ENCODE peak calls at places on chromosome 9, in seven cellular contexts. One of them, this sample, is unnamed.

GRCh38 chr9:133855802-133856592 is 117.8 kb upstream of the SARDH start:
- DNase-seq in K562: no peak
- DNase-seq in choroid plexus epithelial cell: peak; percentile 99
- DNase-seq in right atrium auricular region: peak; percentile 86
- DNase-seq in foreskin fibroblast: peak; percentile 38
- DNase-seq in fibroblast of lung: peak; percentile 97
- DNase-seq in mammary epithelial cell: no peak
- DNase-seq in this sample: peak; percentile 8

GRCh38 chr9:89924611-89925010 is 319.8 kb downstream of the GADD45G start:
- DNase-seq in fibroblast of lung: no peak
- DNase-seq in foreskin fibroblast: no peak
- DNase-seq in K562: no peak
- DNase-seq in choroid plexus epithelial cell: no peak
- DNase-seq in right atrium auricular region: peak; percentile 40
- DNase-seq in mammary epithelial cell: no peak
- DNase-seq in this sample: no peak

GRCh38 chr9:133995012-133995896 is 3.1 kb upstream of the VAV2 start:
- DNase-seq in right atrium auricular region: no peak
- DNase-seq in choroid plexus epithelial cell: peak; percentile 21
- DNase-seq in K562: no peak
- DNase-seq in fibroblast of lung: no peak
- DNase-seq in foreskin fibroblast: no peak
- DNase-seq in mammary epithelial cell: peak; percentile 41
- DNase-seq in this sample: no peak

GRCh38 chr9:99823392-99824377 is 2.0 kb downstream of the NR4A3 start:
- DNase-seq in K562: peak; percentile 16
- DNase-seq in fibroblast of lung: peak; percentile 53
- DNase-seq in right atrium auricular region: no peak
- DNase-seq in foreskin fibroblast: peak; percentile 32
- DNase-seq in choroid plexus epithelial cell: peak; percentile 36
- DNase-seq in mammary epithelial cell: peak; percentile 43
- DNase-seq in this sample: no peak

GRCh38 chr9:27059907-27060306 is 49.1 kb upstream of the TEK start:
- DNase-seq in fibroblast of lung: no peak
- DNase-seq in choroid plexus epithelial cell: peak; percentile 13
- DNase-seq in K562: no peak
- DNase-seq in foreskin fibroblast: no peak
- DNase-seq in right atrium auricular region: no peak
- DNase-seq in mammary epithelial cell: no peak
- DNase-seq in this sample: no peak

GRCh38 chr9:34701769-34702736 is 7.9 kb downstream of the CCL21 start:
- DNase-seq in choroid plexus epithelial cell: peak; percentile 93
- DNase-seq in foreskin fibroblast: peak; percentile 86
- DNase-seq in mammary epithelial cell: peak; percentile 61
- DNase-seq in K562: peak; percentile 77
- DNase-seq in fibroblast of lung: peak; percentile 85
- DNase-seq in right atrium auricular region: peak; percentile 86
- DNase-seq in this sample: peak; percentile 68

GRCh38 chr9:110440161-110440560 is 102.5 kb upstream of the TXNDC8 start:
- DNase-seq in choroid plexus epithelial cell: peak; percentile 86
- DNase-seq in fibroblast of lung: peak; percentile 93
- DNase-seq in K562: no peak
- DNase-seq in right atrium auricular region: no peak
- DNase-seq in foreskin fibroblast: peak; percentile 89
- DNase-seq in mammary epithelial cell: peak; percentile 72
- DNase-seq in this sample: peak; percentile 75

GRCh38 chr9:73050887-73051550 is 98.2 kb upstream of the ALDH1A1 start:
- DNase-seq in right atrium auricular region: no peak
- DNase-seq in choroid plexus epithelial cell: no peak
- DNase-seq in K562: no peak
- DNase-seq in fibroblast of lung: no peak
- DNase-seq in mammary epithelial cell: no peak
- DNase-seq in foreskin fibroblast: no peak
- DNase-seq in this sample: no peak

GRCh38 chr9:102832814-102833213 is 162.3 kb upstream of the CYLC2 start:
- DNase-seq in choroid plexus epithelial cell: no peak
- DNase-seq in foreskin fibroblast: no peak
- DNase-seq in mammary epithelial cell: no peak
- DNase-seq in K562: no peak
- DNase-seq in fibroblast of lung: no peak
- DNase-seq in right atrium auricular region: no peak
- DNase-seq in this sample: no peak

GRCh38 chr9:128159073-128159783 is 837 bp upstream of the BBLN start:
- DNase-seq in right atrium auricular region: no peak
- DNase-seq in K562: peak; percentile 71
- DNase-seq in foreskin fibroblast: no peak
- DNase-seq in choroid plexus epithelial cell: no peak
- DNase-seq in fibroblast of lung: no peak
- DNase-seq in mammary epithelial cell: no peak
- DNase-seq in this sample: no peak

GRCh38 chr9:14103115-14103514 is 210.8 kb downstream of the NFIB start:
- DNase-seq in K562: no peak
- DNase-seq in mammary epithelial cell: no peak
- DNase-seq in right atrium auricular region: no peak
- DNase-seq in foreskin fibroblast: no peak
- DNase-seq in fibroblast of lung: peak; percentile 48
- DNase-seq in choroid plexus epithelial cell: peak; percentile 49
- DNase-seq in this sample: no peak
- H3K4me3 ChIP-seq in K562: no peak overlapping the region
- H3K4me3 ChIP-seq in mammary epithelial cell: no peak overlapping the region
- H3K4me3 ChIP-seq in right atrium auricular region: no peak overlapping the region
- H3K4me3 ChIP-seq in foreskin fibroblast: no peak overlapping the region
- H3K4me3 ChIP-seq in fibroblast of lung: no peak overlapping the region
- H3K4me3 ChIP-seq in choroid plexus epithelial cell: no peak overlapping the region
- H3K4me3 ChIP-seq in this sample: no peak overlapping the region

GRCh38 chr9:137055385-137056364 is 1.8 kb upstream of the ENTPD2 start:
- DNase-seq in fibroblast of lung: peak; percentile 91
- DNase-seq in foreskin fibroblast: no peak
- DNase-seq in K562: no peak
- DNase-seq in mammary epithelial cell: no peak
- DNase-seq in right atrium auricular region: peak; percentile 81
- DNase-seq in choroid plexus epithelial cell: peak; percentile 68
- DNase-seq in this sample: peak; percentile 80
- TF ChIP-seq CTCF in fibroblast of lung: no peak
- TF ChIP-seq CTCF in foreskin fibroblast: no peak
- TF ChIP-seq CTCF in K562: no peak
- TF ChIP-seq CTCF in mammary epithelial cell: no peak
- TF ChIP-seq CTCF in right atrium auricular region: no peak
- TF ChIP-seq CTCF in choroid plexus epithelial cell: no peak
- TF ChIP-seq CTCF in this sample: no peak

DNA sequence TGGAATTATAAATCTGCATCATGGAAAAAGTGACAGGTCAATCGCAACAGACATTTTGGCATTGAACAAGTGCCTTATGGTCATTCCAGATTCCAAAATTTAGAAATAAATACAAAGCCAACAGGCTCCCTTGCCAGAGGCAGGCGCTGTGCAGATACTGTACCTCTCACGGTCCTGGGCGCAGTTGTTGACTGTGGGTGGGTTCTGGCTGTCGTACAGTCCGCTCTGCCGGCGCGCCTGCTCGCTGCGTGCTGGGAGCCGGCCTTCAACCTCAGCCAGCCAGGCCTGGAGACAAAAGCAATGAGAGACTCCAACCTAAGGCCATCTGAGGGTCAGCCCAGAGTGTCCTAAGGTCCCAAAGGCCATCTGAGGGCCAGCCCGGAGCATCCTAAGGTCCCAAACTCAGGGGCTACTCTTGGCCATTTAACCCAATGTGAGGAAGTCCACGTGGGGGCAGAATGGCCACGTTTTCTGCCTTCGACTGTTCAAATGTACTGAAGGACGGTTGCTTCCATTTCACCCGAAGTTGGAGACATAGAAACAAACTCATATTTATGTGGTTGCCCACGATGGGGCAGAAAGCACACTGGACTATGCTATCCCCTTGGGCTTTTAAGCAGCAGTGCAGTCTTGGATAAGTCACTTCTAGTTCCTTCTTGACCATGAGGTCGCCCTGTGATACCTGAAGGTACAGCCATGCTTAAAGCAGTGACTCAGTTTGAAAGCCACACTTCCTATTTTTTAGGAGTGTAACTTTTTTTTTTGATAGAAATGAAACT is 65.2 kb downstream of the USP20 start:
- DNase-seq in right atrium auricular region: no peak
- DNase-seq in K562: no peak
- DNase-seq in foreskin fibroblast: no peak
- DNase-seq in fibroblast of lung: no peak
- DNase-seq in choroid plexus epithelial cell: no peak
- DNase-seq in mammary epithelial cell: no peak
- DNase-seq in this sample: no peak
- H3K4me3 ChIP-seq in right atrium auricular region: no peak overlapping the region
- H3K4me3 ChIP-seq in K562: no peak overlapping the region
- H3K4me3 ChIP-seq in foreskin fibroblast: no peak overlapping the region
- H3K4me3 ChIP-seq in fibroblast of lung: no peak overlapping the region
- H3K4me3 ChIP-seq in choroid plexus epithelial cell: no peak overlapping the region
- H3K4me3 ChIP-seq in mammary epithelial cell: no peak overlapping the region
- H3K4me3 ChIP-seq in this sample: no peak overlapping the region

DNA sequence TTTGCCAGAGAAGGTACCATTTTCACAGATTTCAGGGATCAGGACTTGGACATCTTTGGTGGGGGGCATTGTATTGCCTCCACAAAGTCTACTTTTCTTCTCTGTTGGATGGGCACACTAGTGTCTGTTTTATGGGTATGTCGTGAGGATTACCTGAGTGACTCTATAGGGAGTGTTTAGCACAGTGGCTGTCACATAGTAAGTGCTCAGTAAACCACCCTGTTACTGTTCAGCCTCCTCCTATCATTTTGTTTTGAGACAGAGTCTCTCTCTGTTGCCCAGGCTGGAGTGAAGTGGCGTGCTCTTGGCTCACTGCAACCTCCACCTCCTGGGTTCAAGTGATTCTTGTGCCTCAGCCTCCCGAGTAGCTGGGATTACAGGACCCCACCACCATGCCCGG is 2.4 kb upstream of the PRRC2B start:
- DNase-seq in right atrium auricular region: no peak
- DNase-seq in mammary epithelial cell: no peak
- DNase-seq in choroid plexus epithelial cell: no peak
- DNase-seq in K562: peak; percentile 1
- DNase-seq in foreskin fibroblast: no peak
- DNase-seq in fibroblast of lung: no peak
- DNase-seq in this sample: no peak
- TF ChIP-seq CTCF in right atrium auricular region: no peak
- TF ChIP-seq CTCF in mammary epithelial cell: no peak
- TF ChIP-seq CTCF in choroid plexus epithelial cell: no peak
- TF ChIP-seq CTCF in K562: no peak
- TF ChIP-seq CTCF in foreskin fibroblast: no peak
- TF ChIP-seq CTCF in fibroblast of lung: no peak
- TF ChIP-seq CTCF in this sample: no peak

GRCh38 chr9:121736964-121737462 is 85.6 kb downstream of the DAB2IP start:
- DNase-seq in choroid plexus epithelial cell: no peak
- DNase-seq in mammary epithelial cell: no peak
- DNase-seq in fibroblast of lung: no peak
- DNase-seq in foreskin fibroblast: no peak
- DNase-seq in right atrium auricular region: no peak
- DNase-seq in K562: peak; percentile 86
- DNase-seq in this sample: no peak
- H3K4me3 ChIP-seq in choroid plexus epithelial cell: no peak overlapping the region
- H3K4me3 ChIP-seq in mammary epithelial cell: no peak overlapping the region
- H3K4me3 ChIP-seq in fibroblast of lung: peak overlapping the region; percentile 34
- H3K4me3 ChIP-seq in foreskin fibroblast: no peak overlapping the region
- H3K4me3 ChIP-seq in right atrium auricular region: peak overlapping the region; percentile 52
- H3K4me3 ChIP-seq in K562: no peak overlapping the region
- H3K4me3 ChIP-seq in this sample: no peak overlapping the region

This sample was measured in astrocyte of the cerebellum.